ENCODE peak calls at places on chromosome 14, in nine cellular contexts. Q is tibial nerve, G is esophagus muscularis mucosa, Z is transverse colon, I is stomach, U is heart left ventricle, A is endothelial cell of umbilical vein, O is H1, F is uterus. K is an unnamed sample. For H3K27me3 and H3K4me1, the result is how much of the 10 kb centered on the place peaks cover.

GRCh38 chr14:89025581-89026236 is 201.3 kb downstream of the TTC8 start:
- DNase-seq in Q (no peak), G (peak), Z (no peak), I (no peak), U (no peak), A (no peak), O (no peak), F (peak), K (no peak)

GRCh38 chr14:99148861-99149610 is 123.0 kb downstream of the BCL11B start:
- DNase-seq in Q (no peak), G (no peak), Z (no peak), I (peak), U (no peak), A (no peak), O (no peak), F (no peak), K (no peak)

GRCh38 chr14:91839754-91840153 is 27.6 kb downstream of the TC2N start:
- DNase-seq in Q (no peak), G (no peak), Z (no peak), I (no peak), U (no peak), A (no peak), O (no peak), F (no peak), K (no peak)

GRCh38 chr14:49339130-49339529 is 247.1 kb downstream of the RPS29 start:
- DNase-seq in Q (no peak), G (no peak), Z (no peak), I (no peak), U (no peak), A (no peak), O (no peak), F (no peak), K (no peak)

GRCh38 chr14:36866867-36867266 is 205.2 kb downstream of the PAX9 start:
- DNase-seq in Q (no peak), G (no peak), Z (no peak), I (no peak), U (no peak), A (no peak), O (no peak), F (no peak), K (no peak)

GRCh38 chr14:61601923-61602732 is 93.2 kb upstream of the HIF1A start:
- DNase-seq in Q (no peak), G (no peak), Z (no peak), I (no peak), U (no peak), A (no peak), O (no peak), F (no peak), K (no peak)

GRCh38 chr14:93708311-93708734 is 80.0 kb downstream of the PRIMA1 start:
- DNase-seq in Q (no peak), G (peak), Z (no peak), I (no peak), U (no peak), A (no peak), O (no peak), F (no peak), K (no peak)

GRCh38 chr14:101709962-101710891 is 51.3 kb upstream of the PPP2R5C start:
- DNase-seq in Q (no peak), G (peak), Z (peak), I (peak), U (no peak), A (no peak), O (no peak), F (no peak), K (peak)

GRCh38 chr14:94048676-94049624 is 22.8 kb downstream of the OTUB2 start:
- DNase-seq in Q (no peak), G (peak), Z (no peak), I (no peak), U (no peak), A (no peak), O (no peak), F (no peak), K (no peak)

GRCh38 chr14:55288439-55288838 is 17.2 kb downstream of the FBXO34 start:
- DNase-seq in Q (no peak), G (no peak), Z (no peak), I (no peak), U (no peak), A (no peak), O (no peak), F (no peak), K (no peak)

GRCh38 chr14:90568405-90568804 is 171.6 kb downstream of the CALM1 start:
- DNase-seq in Q (no peak), G (no peak), Z (no peak), I (no peak), U (no peak), A (no peak), O (no peak), F (no peak), K (no peak)

GRCh38 chr14:100188392-100189030 is 29.1 kb upstream of the DEGS2 start:
- DNase-seq in Q (no peak), G (no peak), Z (no peak), I (no peak), U (no peak), A (no peak), O (no peak), F (no peak), K (no peak)

GRCh38 chr14:99524804-99525698 is 43.8 kb downstream of the CCNK start:
- DNase-seq in Q (no peak), G (no peak), Z (peak), I (peak), U (no peak), A (peak), O (no peak), F (no peak), K (no peak)

GRCh38 chr14:77094672-77095284 is 3.3 kb upstream of the CIPC start:
- DNase-seq in Q (peak), G (no peak), Z (peak), I (peak), U (peak), A (peak), O (peak), F (peak), K (peak)

GRCh38 chr14:99604766-99605298 is 825 bp upstream of the CCDC85C start:
- DNase-seq in Q (no peak), G (no peak), Z (peak), I (no peak), U (no peak), A (peak), O (no peak), F (peak), K (no peak)

GRCh38 chr14:54350196-54350595 is 46.6 kb upstream of the CDKN3 start:
- DNase-seq in Q (no peak), G (no peak), Z (no peak), I (no peak), U (no peak), A (no peak), O (no peak), F (no peak), K (no peak)

GRCh38 chr14:66315098-66315497 is 171.1 kb upstream of the CCDC196 start:
- DNase-seq in Q (no peak), G (no peak), Z (no peak), I (no peak), U (no peak), A (no peak), O (no peak), F (no peak), K (no peak)

GRCh38 chr14:100762089-100762515 is 35.4 kb downstream of the DLK1 start:
- DNase-seq in Q (no peak), G (no peak), Z (no peak), I (no peak), U (no peak), A (no peak), O (no peak), F (no peak), K (no peak)

GRCh38 chr14:93994919-93995682 is 2.0 kb upstream of the CCDC197 start:
- DNase-seq in Q (no peak), G (no peak), Z (peak), I (peak), U (peak), A (no peak), O (no peak), F (peak), K (peak)

GRCh38 chr14:100398044-100398443 is 74.9 kb downstream of the SLC25A47 start:
- DNase-seq in Q (no peak), G (no peak), Z (peak), I (no peak), U (no peak), A (no peak), O (no peak), F (no peak), K (no peak)

GRCh38 chr14:64417042-64417770 is 29.1 kb downstream of the MTHFD1 start:
- DNase-seq in Q (no peak), G (no peak), Z (no peak), I (no peak), U (no peak), A (no peak), O (no peak), F (no peak), K (no peak)

GRCh38 chr14:55705651-55706340 is 125.8 kb downstream of the KTN1 start:
- DNase-seq in Q (no peak), G (peak), Z (no peak), I (peak), U (no peak), A (no peak), O (no peak), F (no peak), K (peak)

GRCh38 chr14:87966816-87967215 is 26.2 kb downstream of the GALC start:
- DNase-seq in Q (no peak), G (no peak), Z (no peak), I (no peak), U (no peak), A (no peak), O (no peak), F (no peak), K (no peak)

GRCh38 chr14:60485600-60486251 is at the start of gene C14orf39:
- DNase-seq in Q (no peak), G (no peak), Z (no peak), I (no peak), U (no peak), A (peak), O (peak), F (no peak), K (no peak)

GRCh38 chr14:60490270-60490669 is 4.4 kb upstream of the C14orf39 start:
- DNase-seq in Q (no peak), G (no peak), Z (no peak), I (no peak), U (no peak), A (no peak), O (no peak), F (no peak), K (no peak)

GRCh38 chr14:60485057-60485599 is 735 bp downstream of the C14orf39 start:
- DNase-seq in Q (no peak), G (no peak), Z (no peak), I (no peak), U (no peak), A (no peak), O (no peak), F (no peak), K (no peak)

GRCh38 chr14:60487211-60487610 is 1.3 kb upstream of the C14orf39 start:
- DNase-seq in Q (no peak), G (no peak), Z (no peak), I (no peak), U (no peak), A (no peak), O (no peak), F (no peak), K (no peak)

DNA sequence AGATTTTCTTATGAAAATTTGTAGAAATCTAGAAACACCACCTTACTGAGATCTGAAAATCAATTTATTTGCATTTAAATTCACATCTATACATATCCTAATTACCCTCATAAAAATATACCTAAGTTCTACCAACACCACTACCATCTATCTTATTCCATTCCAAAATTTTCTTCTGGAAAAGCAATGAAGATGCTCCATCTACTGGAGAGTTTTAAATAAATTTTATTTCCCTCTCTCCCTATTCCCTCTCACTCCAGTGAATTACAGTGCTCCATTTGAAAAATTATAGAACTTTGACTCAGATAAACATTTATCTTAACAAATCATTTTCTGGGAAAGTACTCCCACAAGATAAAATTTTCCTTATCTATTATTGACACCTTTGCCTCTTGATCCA is 2.3 kb upstream of the C14orf39 start:
- DNase-seq in Q (no peak), G (no peak), Z (no peak), I (no peak), U (no peak), A (no peak), O (no peak), F (no peak), K (no peak)
- H3K27me3 ChIP-seq in Q (under half), G (under half), Z (half or more), I (half or more), U (half or more), A (half or more), O (under half), F (under half), K (under half)

DNA sequence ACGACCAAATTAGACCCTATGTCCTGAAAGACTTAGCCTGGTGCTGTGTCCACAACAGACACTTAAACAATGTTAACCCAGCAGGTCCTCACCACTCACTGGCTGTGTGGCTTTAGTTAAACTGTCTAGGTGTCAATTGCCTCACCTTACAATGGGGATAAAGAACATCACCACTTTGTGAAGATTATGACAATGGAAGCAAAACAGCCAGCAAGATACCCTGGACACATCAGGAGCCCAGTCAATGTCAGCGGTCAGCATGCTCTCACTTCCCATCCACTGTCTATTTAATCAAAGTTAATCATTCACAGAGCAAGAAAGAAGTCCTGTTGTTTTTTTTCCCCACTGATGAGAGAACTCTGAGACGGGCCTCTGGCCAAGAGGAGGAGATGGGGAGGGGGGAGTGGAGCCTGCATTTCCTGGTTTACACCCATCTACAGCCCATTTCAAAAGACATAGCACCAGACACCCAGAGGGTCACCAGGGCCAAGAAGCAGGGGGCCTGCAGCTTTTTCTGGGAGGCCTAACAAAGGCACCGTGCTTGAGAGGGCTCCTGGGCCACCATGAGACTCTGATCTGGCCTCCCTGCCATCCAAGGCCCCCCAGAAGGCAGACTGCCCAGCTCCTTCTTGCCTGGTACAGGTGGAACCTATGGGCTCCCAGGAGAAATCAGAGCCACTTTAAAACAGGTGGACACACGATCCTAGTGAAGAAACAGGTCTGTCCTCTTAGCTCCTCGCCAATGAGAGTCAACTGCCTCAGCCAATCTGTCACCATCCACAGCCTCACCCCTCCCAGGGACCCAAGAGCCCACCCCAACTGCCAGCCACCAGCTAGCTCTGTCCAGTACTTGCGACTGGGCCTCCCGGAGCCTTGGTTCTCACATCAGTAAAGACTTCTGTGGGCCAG is 40.3 kb downstream of the ACTN1 start:
- DNase-seq in Q (no peak), G (no peak), Z (peak), I (peak), U (peak), A (peak), O (no peak), F (peak), K (no peak)
- H3K4me1 ChIP-seq in Q (under half), G (half or more), Z (half or more), I (half or more), U (half or more), A (half or more), O (under half), F (under half), K (under half)

DNA sequence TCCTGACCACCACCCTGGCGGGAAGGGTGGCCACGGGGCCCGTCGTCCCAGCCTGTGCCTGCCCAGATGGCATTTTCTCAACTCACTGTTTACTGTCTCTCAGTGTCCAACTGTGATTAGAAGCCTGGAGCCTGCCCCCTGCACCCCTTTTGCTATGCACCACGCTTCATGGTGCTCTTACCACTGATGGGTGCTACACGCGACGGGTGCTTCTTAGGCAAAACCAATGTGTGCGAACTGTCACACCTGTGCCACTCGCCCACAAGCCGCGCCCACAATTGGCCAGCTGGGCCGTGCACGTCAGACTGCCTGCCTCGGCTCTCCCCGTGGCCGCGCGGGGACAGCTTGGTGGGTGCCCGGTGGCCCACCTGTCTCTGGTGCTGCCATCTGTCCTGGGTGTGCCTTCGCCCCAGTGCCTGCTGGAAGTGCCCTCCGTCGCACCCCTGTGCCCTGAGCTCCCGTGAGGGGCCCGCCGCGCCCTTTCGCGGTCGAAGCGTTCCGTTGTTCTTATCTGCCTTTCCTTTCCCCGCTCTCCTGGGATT is 15.1 kb upstream of the AMN start:
- DNase-seq in Q (no peak), G (no peak), Z (no peak), I (no peak), U (no peak), A (no peak), O (no peak), F (no peak), K (no peak)
- TF ChIP-seq POLR2A in Q (no peak), G (no peak), Z (no peak), I (no peak), U (no peak), A (no peak), O (no peak), F (no peak), K (no peak)

GRCh38 chr14:69151458-69152180 is 1.3 kb downstream of the DCAF5 start:
- DNase-seq in Q (peak), G (no peak), Z (peak), I (peak), U (peak), A (peak), O (peak), F (peak), K (peak)

GRCh38 chr14:69152181-69152943 is 557 bp downstream of the DCAF5 start:
- DNase-seq in Q (no peak), G (no peak), Z (peak), I (no peak), U (peak), A (peak), O (peak), F (peak), K (no peak)

GRCh38 chr14:69154779-69155178 is 1.9 kb upstream of the DCAF5 start:
- DNase-seq in Q (no peak), G (no peak), Z (no peak), I (peak), U (no peak), A (peak), O (no peak), F (no peak), K (no peak)

GRCh38 chr14:69153848-69154208 is 909 bp upstream of the DCAF5 start:
- DNase-seq in Q (peak), G (no peak), Z (peak), I (no peak), U (peak), A (peak), O (no peak), F (peak), K (no peak)

DNA sequence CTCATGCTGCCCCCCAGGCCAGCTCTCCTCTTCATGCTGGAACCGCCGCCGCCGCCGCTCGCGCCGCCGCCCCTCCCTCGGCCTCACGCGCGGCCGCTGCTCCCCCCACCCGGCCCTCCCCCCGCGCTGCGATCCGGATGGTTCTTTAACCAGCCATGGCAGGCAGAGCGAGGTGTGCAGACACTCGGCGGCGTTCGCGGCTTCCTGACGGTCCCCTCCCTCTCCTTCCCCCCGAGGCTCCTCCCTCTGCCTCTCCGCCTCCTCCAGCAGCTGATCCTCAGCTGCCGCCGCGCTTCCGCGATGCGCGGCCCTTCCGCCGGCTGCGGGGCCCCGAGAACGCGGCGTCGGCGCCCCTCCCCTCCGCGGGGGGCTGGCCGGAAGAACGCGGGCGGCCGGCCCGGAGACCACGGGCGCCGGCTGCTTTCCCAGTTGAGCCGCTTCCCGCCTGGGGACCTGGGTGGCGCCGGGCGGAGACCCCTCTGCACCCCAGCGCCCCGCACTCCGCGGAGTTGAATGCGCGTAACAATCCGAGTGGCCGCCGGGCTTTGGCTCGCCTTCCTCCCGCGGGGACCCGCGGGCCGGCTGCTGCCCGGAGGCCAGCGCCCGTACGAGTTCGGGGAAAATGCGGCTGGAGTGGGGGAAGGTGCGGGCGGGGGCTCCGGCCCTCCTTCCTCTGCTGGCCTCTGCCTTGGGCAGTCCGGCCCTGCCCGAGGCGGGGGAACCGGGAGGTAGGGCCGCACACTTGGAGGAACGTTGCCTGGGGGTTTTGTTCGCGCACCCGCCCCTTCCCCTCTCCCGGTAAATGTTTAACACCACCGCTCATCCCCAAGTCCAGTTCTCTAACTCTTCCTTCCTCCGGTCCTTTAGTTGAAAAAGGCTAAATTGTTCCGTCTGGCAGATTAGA is at the start of gene DCAF5:
- DNase-seq in Q (peak), G (peak), Z (peak), I (peak), U (peak), A (peak), O (peak), F (peak), K (peak)
- H3K27me3 ChIP-seq in Q (under half), G (under half), Z (under half), I (under half), U (under half), A (under half), O (under half), F (under half), K (under half)

GRCh38 chr14:22553445-22553844 is 35.6 kb downstream of the DAD1 start:
- DNase-seq in Q (no peak), G (no peak), Z (no peak), I (no peak), U (no peak), A (no peak), O (no peak), F (no peak), K (peak)
- H3K4me1 ChIP-seq in Q (under half), G (under half), Z (under half), I (under half), U (under half), A (under half), O (under half), F (under half), K (under half)

GRCh38 chr14:22872833-22873520 is 1.4 kb downstream of the LRP10 start:
- DNase-seq in Q (no peak), G (no peak), Z (no peak), I (no peak), U (no peak), A (no peak), O (peak), F (no peak), K (no peak)

GRCh38 chr14:22871200-22871961 is at the start of gene LRP10:
- DNase-seq in Q (peak), G (peak), Z (peak), I (peak), U (peak), A (peak), O (peak), F (peak), K (peak)

GRCh38 chr14:22870811-22871199 is 735 bp upstream of the LRP10 start:
- DNase-seq in Q (no peak), G (no peak), Z (no peak), I (no peak), U (no peak), A (no peak), O (no peak), F (no peak), K (no peak)

GRCh38 chr14:22875003-22875747 is 3.6 kb downstream of the LRP10 start:
- DNase-seq in Q (no peak), G (no peak), Z (no peak), I (no peak), U (no peak), A (no peak), O (no peak), F (no peak), K (no peak)

GRCh38 chr14:22871962-22872832 is 657 bp downstream of the LRP10 start:
- DNase-seq in Q (peak), G (peak), Z (peak), I (peak), U (peak), A (peak), O (peak), F (peak), K (peak)
- TF ChIP-seq POLR2A in Q (no peak), G (no peak), Z (peak), I (no peak), U (no peak), A (peak), O (no peak), F (peak), K (no peak)

GRCh38 chr14:102927878-102928411 is 5.5 kb downstream of the AMN start:
- DNase-seq in Q (no peak), G (no peak), Z (peak), I (no peak), U (no peak), A (no peak), O (no peak), F (no peak), K (no peak)
- H3K27me3 ChIP-seq in Q (under half), G (under half), Z (half or more), I (half or more), U (half or more), A (half or more), O (half or more), F (under half), K (under half)

K was measured in breast epithelium.